ENCODE peak calls at places on chromosome 13, in seven cellular contexts. One of them, this sample, is unnamed.

GRCh38 chr13:77213644-77214043 is 113.2 kb downstream of the MYCBP2 start:
- DNase-seq in heart left ventricle: no peak
- DNase-seq in NT2/D1: no peak
- DNase-seq in iPS DF 6.9: no peak
- DNase-seq in CD8-positive, alpha-beta T cell: no peak
- DNase-seq in ovary: no peak
- DNase-seq in breast epithelium: no peak
- DNase-seq in this sample: no peak

GRCh38 chr13:97889803-97890202 is 63.7 kb upstream of the IPO5 start:
- DNase-seq in ovary: no peak
- DNase-seq in heart left ventricle: peak; percentile 40
- DNase-seq in breast epithelium: no peak
- DNase-seq in iPS DF 6.9: no peak
- DNase-seq in CD8-positive, alpha-beta T cell: no peak
- DNase-seq in NT2/D1: no peak
- DNase-seq in this sample: no peak

GRCh38 chr13:46647514-46648065 is 94.6 kb downstream of the LRCH1 start:
- DNase-seq in ovary: no peak
- DNase-seq in CD8-positive, alpha-beta T cell: no peak
- DNase-seq in NT2/D1: no peak
- DNase-seq in heart left ventricle: no peak
- DNase-seq in breast epithelium: no peak
- DNase-seq in iPS DF 6.9: no peak
- DNase-seq in this sample: no peak

GRCh38 chr13:41244555-41244954 is 18.8 kb downstream of the MTRF1 start:
- DNase-seq in NT2/D1: no peak
- DNase-seq in ovary: no peak
- DNase-seq in heart left ventricle: no peak
- DNase-seq in iPS DF 6.9: no peak
- DNase-seq in CD8-positive, alpha-beta T cell: no peak
- DNase-seq in breast epithelium: no peak
- DNase-seq in this sample: no peak

GRCh38 chr13:65401315-65401714 is 1828.8 kb downstream of the PCDH9 start:
- DNase-seq in heart left ventricle: no peak
- DNase-seq in breast epithelium: no peak
- DNase-seq in NT2/D1: no peak
- DNase-seq in CD8-positive, alpha-beta T cell: no peak
- DNase-seq in iPS DF 6.9: no peak
- DNase-seq in ovary: no peak
- DNase-seq in this sample: no peak

GRCh38 chr13:98577823-98578285 is 947 bp upstream of the STK24 start:
- DNase-seq in iPS DF 6.9: no peak
- DNase-seq in breast epithelium: no peak
- DNase-seq in heart left ventricle: no peak
- DNase-seq in CD8-positive, alpha-beta T cell: no peak
- DNase-seq in NT2/D1: no peak
- DNase-seq in ovary: peak; percentile 45
- DNase-seq in this sample: no peak

GRCh38 chr13:27389891-27390290 is 34.5 kb upstream of the GTF3A start:
- DNase-seq in CD8-positive, alpha-beta T cell: no peak
- DNase-seq in NT2/D1: no peak
- DNase-seq in ovary: no peak
- DNase-seq in heart left ventricle: no peak
- DNase-seq in iPS DF 6.9: no peak
- DNase-seq in breast epithelium: no peak
- DNase-seq in this sample: no peak

GRCh38 chr13:28631792-28632191 is 27.1 kb upstream of the POMP start:
- DNase-seq in breast epithelium: no peak
- DNase-seq in NT2/D1: no peak
- DNase-seq in heart left ventricle: no peak
- DNase-seq in ovary: no peak
- DNase-seq in CD8-positive, alpha-beta T cell: no peak
- DNase-seq in iPS DF 6.9: no peak
- DNase-seq in this sample: no peak

GRCh38 chr13:107883561-107884175 is 331.7 kb downstream of the LIG4 start:
- DNase-seq in breast epithelium: no peak
- DNase-seq in ovary: no peak
- DNase-seq in CD8-positive, alpha-beta T cell: no peak
- DNase-seq in iPS DF 6.9: no peak
- DNase-seq in heart left ventricle: no peak
- DNase-seq in NT2/D1: no peak
- DNase-seq in this sample: no peak

GRCh38 chr13:40121711-40122110 is 466.2 kb downstream of the COG6 start:
- DNase-seq in iPS DF 6.9: no peak
- DNase-seq in breast epithelium: no peak
- DNase-seq in NT2/D1: no peak
- DNase-seq in heart left ventricle: no peak
- DNase-seq in CD8-positive, alpha-beta T cell: no peak
- DNase-seq in ovary: no peak
- DNase-seq in this sample: no peak

GRCh38 chr13:94093652-94094310 is 385.7 kb downstream of the DCT start:
- DNase-seq in iPS DF 6.9: no peak
- DNase-seq in ovary: no peak
- DNase-seq in CD8-positive, alpha-beta T cell: no peak
- DNase-seq in breast epithelium: no peak
- DNase-seq in NT2/D1: no peak
- DNase-seq in heart left ventricle: no peak
- DNase-seq in this sample: no peak

GRCh38 chr13:70723732-70724131 is 615.5 kb upstream of the KLHL1 start:
- DNase-seq in breast epithelium: no peak
- DNase-seq in CD8-positive, alpha-beta T cell: no peak
- DNase-seq in heart left ventricle: no peak
- DNase-seq in iPS DF 6.9: no peak
- DNase-seq in ovary: no peak
- DNase-seq in NT2/D1: no peak
- DNase-seq in this sample: no peak

GRCh38 chr13:33610471-33611015 is 207.4 kb upstream of the RFC3 start:
- DNase-seq in iPS DF 6.9: peak; percentile 27
- DNase-seq in NT2/D1: no peak
- DNase-seq in ovary: no peak
- DNase-seq in heart left ventricle: peak; percentile 89
- DNase-seq in breast epithelium: no peak
- DNase-seq in CD8-positive, alpha-beta T cell: peak; percentile 7
- DNase-seq in this sample: peak; percentile 84

GRCh38 chr13:39379118-39379517 is 223.9 kb downstream of the LHFPL6 start:
- DNase-seq in heart left ventricle: no peak
- DNase-seq in CD8-positive, alpha-beta T cell: no peak
- DNase-seq in ovary: no peak
- DNase-seq in breast epithelium: no peak
- DNase-seq in iPS DF 6.9: no peak
- DNase-seq in NT2/D1: no peak
- DNase-seq in this sample: no peak

GRCh38 chr13:99646866-99647592 is 145.8 kb downstream of the TM9SF2 start:
- DNase-seq in ovary: no peak
- DNase-seq in iPS DF 6.9: no peak
- DNase-seq in breast epithelium: no peak
- DNase-seq in CD8-positive, alpha-beta T cell: no peak
- DNase-seq in heart left ventricle: no peak
- DNase-seq in NT2/D1: no peak
- DNase-seq in this sample: no peak

GRCh38 chr13:36382030-36382429 is 35.8 kb upstream of the SPART start:
- DNase-seq in heart left ventricle: no peak
- DNase-seq in CD8-positive, alpha-beta T cell: no peak
- DNase-seq in ovary: no peak
- DNase-seq in NT2/D1: no peak
- DNase-seq in iPS DF 6.9: no peak
- DNase-seq in breast epithelium: no peak
- DNase-seq in this sample: no peak

GRCh38 chr13:45108716-45109706 is 11.3 kb upstream of the GTF2F2 start:
- DNase-seq in ovary: no peak
- DNase-seq in iPS DF 6.9: no peak
- DNase-seq in heart left ventricle: no peak
- DNase-seq in CD8-positive, alpha-beta T cell: no peak
- DNase-seq in NT2/D1: no peak
- DNase-seq in breast epithelium: no peak
- DNase-seq in this sample: no peak

GRCh38 chr13:92827503-92827902 is 399.1 kb upstream of the GPC6 start:
- DNase-seq in CD8-positive, alpha-beta T cell: no peak
- DNase-seq in iPS DF 6.9: no peak
- DNase-seq in NT2/D1: no peak
- DNase-seq in breast epithelium: no peak
- DNase-seq in ovary: no peak
- DNase-seq in heart left ventricle: no peak
- DNase-seq in this sample: no peak

GRCh38 chr13:69737129-69737935 is 370.3 kb upstream of the ATXN8OS start:
- DNase-seq in CD8-positive, alpha-beta T cell: no peak
- DNase-seq in ovary: no peak
- DNase-seq in breast epithelium: no peak
- DNase-seq in NT2/D1: no peak
- DNase-seq in heart left ventricle: no peak
- DNase-seq in iPS DF 6.9: no peak
- DNase-seq in this sample: no peak

GRCh38 chr13:46556380-46556779 is 3.4 kb downstream of the LRCH1 start:
- DNase-seq in iPS DF 6.9: no peak
- DNase-seq in heart left ventricle: no peak
- DNase-seq in CD8-positive, alpha-beta T cell: no peak
- DNase-seq in ovary: no peak
- DNase-seq in NT2/D1: no peak
- DNase-seq in breast epithelium: no peak
- DNase-seq in this sample: no peak

GRCh38 chr13:79749985-79750551 is 269.1 kb downstream of the NDFIP2 start:
- DNase-seq in breast epithelium: peak; percentile 74
- DNase-seq in iPS DF 6.9: peak; percentile 1
- DNase-seq in heart left ventricle: peak; percentile 58
- DNase-seq in ovary: peak; percentile 69
- DNase-seq in CD8-positive, alpha-beta T cell: no peak
- DNase-seq in NT2/D1: peak; percentile 60
- DNase-seq in this sample: peak; percentile 21

GRCh38 chr13:79485451-79485850 is 4.5 kb downstream of the NDFIP2 start:
- DNase-seq in CD8-positive, alpha-beta T cell: no peak
- DNase-seq in heart left ventricle: no peak
- DNase-seq in ovary: no peak
- DNase-seq in iPS DF 6.9: no peak
- DNase-seq in NT2/D1: no peak
- DNase-seq in breast epithelium: no peak
- DNase-seq in this sample: no peak

GRCh38 chr13:45328661-45329105 is 12.3 kb downstream of the TPT1 start:
- DNase-seq in heart left ventricle: no peak
- DNase-seq in iPS DF 6.9: no peak
- DNase-seq in breast epithelium: no peak
- DNase-seq in ovary: no peak
- DNase-seq in NT2/D1: no peak
- DNase-seq in CD8-positive, alpha-beta T cell: no peak
- DNase-seq in this sample: no peak

GRCh38 chr13:40187324-40187795 is 479.1 kb downstream of the FOXO1 start:
- DNase-seq in heart left ventricle: no peak
- DNase-seq in CD8-positive, alpha-beta T cell: peak; percentile 59
- DNase-seq in ovary: no peak
- DNase-seq in iPS DF 6.9: no peak
- DNase-seq in breast epithelium: no peak
- DNase-seq in NT2/D1: no peak
- DNase-seq in this sample: no peak

GRCh38 chr13:110333837-110334236 is 26.8 kb downstream of the COL4A2 start:
- DNase-seq in iPS DF 6.9: no peak
- DNase-seq in CD8-positive, alpha-beta T cell: no peak
- DNase-seq in NT2/D1: no peak
- DNase-seq in breast epithelium: no peak
- DNase-seq in ovary: no peak
- DNase-seq in heart left ventricle: no peak
- DNase-seq in this sample: no peak

GRCh38 chr13:110331362-110331761 is 24.3 kb downstream of the COL4A2 start:
- DNase-seq in NT2/D1: no peak
- DNase-seq in CD8-positive, alpha-beta T cell: no peak
- DNase-seq in breast epithelium: no peak
- DNase-seq in ovary: peak; percentile 74
- DNase-seq in iPS DF 6.9: no peak
- DNase-seq in heart left ventricle: no peak
- DNase-seq in this sample: no peak

GRCh38 chr13:110330491-110331001 is 23.5 kb downstream of the COL4A2 start:
- DNase-seq in NT2/D1: no peak
- DNase-seq in heart left ventricle: peak; percentile 20
- DNase-seq in breast epithelium: no peak
- DNase-seq in ovary: no peak
- DNase-seq in CD8-positive, alpha-beta T cell: no peak
- DNase-seq in iPS DF 6.9: no peak
- DNase-seq in this sample: no peak

GRCh38 chr13:110334256-110334655 is 27.2 kb downstream of the COL4A2 start:
- DNase-seq in NT2/D1: no peak
- DNase-seq in heart left ventricle: no peak
- DNase-seq in CD8-positive, alpha-beta T cell: no peak
- DNase-seq in breast epithelium: no peak
- DNase-seq in iPS DF 6.9: no peak
- DNase-seq in ovary: no peak
- DNase-seq in this sample: no peak

GRCh38 chr13:110332750-110333149 is 25.7 kb downstream of the COL4A2 start:
- DNase-seq in breast epithelium: no peak
- DNase-seq in heart left ventricle: peak; percentile 22
- DNase-seq in ovary: no peak
- DNase-seq in NT2/D1: no peak
- DNase-seq in CD8-positive, alpha-beta T cell: no peak
- DNase-seq in iPS DF 6.9: no peak
- DNase-seq in this sample: no peak
- H3K36me3 ChIP-seq in breast epithelium: no peaks in the 10 kb centered on the region
- H3K36me3 ChIP-seq in heart left ventricle: peaks cover 13% of the 10 kb centered on the region
- H3K36me3 ChIP-seq in ovary: no peaks in the 10 kb centered on the region
- H3K36me3 ChIP-seq in NT2/D1: peaks cover 36% of the 10 kb centered on the region
- H3K36me3 ChIP-seq in CD8-positive, alpha-beta T cell: no peaks in the 10 kb centered on the region
- H3K36me3 ChIP-seq in iPS DF 6.9: no peaks in the 10 kb centered on the region
- H3K36me3 ChIP-seq in this sample: no peaks in the 10 kb centered on the region

GRCh38 chr13:37777676-37778075 is 91.9 kb downstream of the TRPC4 start:
- DNase-seq in NT2/D1: no peak
- DNase-seq in breast epithelium: no peak
- DNase-seq in iPS DF 6.9: no peak
- DNase-seq in CD8-positive, alpha-beta T cell: no peak
- DNase-seq in ovary: no peak
- DNase-seq in heart left ventricle: no peak
- DNase-seq in this sample: no peak
- H3K36me3 ChIP-seq in NT2/D1: no peaks in the 10 kb centered on the region
- H3K36me3 ChIP-seq in breast epithelium: no peaks in the 10 kb centered on the region
- H3K36me3 ChIP-seq in iPS DF 6.9: no peaks in the 10 kb centered on the region
- H3K36me3 ChIP-seq in CD8-positive, alpha-beta T cell: no peaks in the 10 kb centered on the region
- H3K36me3 ChIP-seq in ovary: no peaks in the 10 kb centered on the region
- H3K36me3 ChIP-seq in heart left ventricle: no peaks in the 10 kb centered on the region
- H3K36me3 ChIP-seq in this sample: no peaks in the 10 kb centered on the region

GRCh38 chr13:31134055-31134711 is 27.5 kb downstream of the HSPH1 start:
- DNase-seq in ovary: no peak
- DNase-seq in heart left ventricle: no peak
- DNase-seq in iPS DF 6.9: no peak
- DNase-seq in breast epithelium: no peak
- DNase-seq in NT2/D1: no peak
- DNase-seq in CD8-positive, alpha-beta T cell: no peak
- DNase-seq in this sample: no peak

DNA sequence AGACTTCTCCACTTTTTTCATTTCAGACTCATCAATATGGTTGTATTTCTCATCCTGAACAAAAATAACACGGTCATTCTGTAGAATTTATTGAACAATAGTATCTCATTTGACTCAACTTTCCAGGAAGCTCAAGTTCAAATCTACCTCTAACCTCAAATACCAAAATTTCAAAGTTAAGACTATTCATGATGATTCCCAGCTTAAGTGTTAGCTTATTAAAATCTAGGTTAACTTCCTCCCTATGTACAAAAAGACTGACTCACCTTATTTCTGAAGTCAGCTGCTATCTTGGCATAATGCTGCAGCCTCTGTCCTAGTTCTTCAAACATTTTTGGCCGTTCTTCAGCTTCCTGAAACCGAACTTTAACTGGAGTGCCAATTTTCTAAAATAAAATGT is 23.2 kb downstream of the HSPH1 start:
- DNase-seq in NT2/D1: no peak
- DNase-seq in CD8-positive, alpha-beta T cell: no peak
- DNase-seq in iPS DF 6.9: no peak
- DNase-seq in breast epithelium: no peak
- DNase-seq in ovary: no peak
- DNase-seq in heart left ventricle: no peak
- DNase-seq in this sample: no peak
- H3K36me3 ChIP-seq in NT2/D1: peaks cover 82% of the 10 kb centered on the region
- H3K36me3 ChIP-seq in CD8-positive, alpha-beta T cell: peaks cover 48% of the 10 kb centered on the region
- H3K36me3 ChIP-seq in iPS DF 6.9: peaks cover 8% of the 10 kb centered on the region
- H3K36me3 ChIP-seq in breast epithelium: peaks cover 6% of the 10 kb centered on the region
- H3K36me3 ChIP-seq in ovary: no peaks in the 10 kb centered on the region
- H3K36me3 ChIP-seq in heart left ventricle: peaks cover 87% of the 10 kb centered on the region
- H3K36me3 ChIP-seq in this sample: peaks cover 57% of the 10 kb centered on the region

GRCh38 chr13:23354520-23354919 is 79.0 kb downstream of the SACS start:
- DNase-seq in CD8-positive, alpha-beta T cell: no peak
- DNase-seq in breast epithelium: no peak
- DNase-seq in NT2/D1: no peak
- DNase-seq in iPS DF 6.9: no peak
- DNase-seq in ovary: no peak
- DNase-seq in heart left ventricle: no peak
- DNase-seq in this sample: no peak
- H3K36me3 ChIP-seq in CD8-positive, alpha-beta T cell: peaks cover 20% of the 10 kb centered on the region
- H3K36me3 ChIP-seq in breast epithelium: peaks cover 6% of the 10 kb centered on the region
- H3K36me3 ChIP-seq in NT2/D1: peaks cover 83% of the 10 kb centered on the region
- H3K36me3 ChIP-seq in iPS DF 6.9: peaks cover 9% of the 10 kb centered on the region
- H3K36me3 ChIP-seq in ovary: no peaks in the 10 kb centered on the region
- H3K36me3 ChIP-seq in heart left ventricle: peaks cover 91% of the 10 kb centered on the region
- H3K36me3 ChIP-seq in this sample: peaks cover 19% of the 10 kb centered on the region

This sample was measured in adrenal gland.